ENCODE peak calls at places on chromosomes 7 and 10, in six cellular contexts. K, P, S, L, R and E are unnamed samples.

GRCh38 chr10:78524342-78524741 is 490.7 kb downstream of the RPS24 start:
- DNase-seq in K (no peak), P (no peak), S (no peak), L (no peak), R (no peak), E (no peak)

GRCh38 chr10:119080521-119081259 is at the start of gene EIF3A:
- DNase-seq in K (peak), P (peak), S (peak), L (peak), R (peak), E (no peak)

GRCh38 chr7:17239683-17240521 is 58.5 kb upstream of the AHR start:
- DNase-seq in K (no peak), P (no peak), S (no peak), L (no peak), R (no peak), E (no peak)

GRCh38 chr10:26481914-26482550 is 43.9 kb downstream of the APBB1IP start:
- DNase-seq in K (peak), P (no peak), S (no peak), L (no peak), R (no peak), E (no peak)

GRCh38 chr7:34091330-34091917 is 186.1 kb downstream of the BMPER start:
- DNase-seq in K (peak), P (no peak), S (no peak), L (no peak), R (no peak), E (no peak)

GRCh38 chr10:91197044-91197651 is 23.3 kb upstream of the PCGF5 start:
- DNase-seq in K (no peak), P (no peak), S (no peak), L (no peak), R (no peak), E (no peak)

GRCh38 chr10:71075066-71075758 is 137.2 kb upstream of the UNC5B start:
- DNase-seq in K (no peak), P (no peak), S (no peak), L (no peak), R (no peak), E (peak)

GRCh38 chr10:100873081-100873824 is 39.5 kb upstream of the SLF2 start:
- DNase-seq in K (no peak), P (no peak), S (no peak), L (no peak), R (no peak), E (no peak)

GRCh38 chr7:18402488-18403183 is 92.9 kb upstream of the HDAC9 start:
- DNase-seq in K (no peak), P (no peak), S (no peak), L (no peak), R (no peak), E (no peak)

GRCh38 chr7:149261321-149261828 is 621 bp upstream of the ZNF783 start:
- DNase-seq in K (no peak), P (peak), S (no peak), L (no peak), R (no peak), E (no peak)

GRCh38 chr10:14592026-14592425 is 182.7 kb downstream of the FAM107B start:
- DNase-seq in K (no peak), P (peak), S (no peak), L (no peak), R (no peak), E (no peak)

GRCh38 chr7:138527746-138528223 is 67.7 kb downstream of the TRIM24 start:
- DNase-seq in K (no peak), P (no peak), S (no peak), L (no peak), R (no peak), E (no peak)

GRCh38 chr7:44384586-44385383 is 59.4 kb upstream of the CAMK2B start:
- DNase-seq in K (no peak), P (no peak), S (no peak), L (no peak), R (no peak), E (no peak)

GRCh38 chr7:23332193-23332592 is 33.1 kb downstream of the MALSU1 start:
- DNase-seq in K (no peak), P (no peak), S (no peak), L (no peak), R (no peak), E (no peak)

GRCh38 chr7:120735791-120736190 is 122.2 kb downstream of the TSPAN12 start:
- DNase-seq in K (no peak), P (no peak), S (no peak), L (no peak), R (no peak), E (no peak)

GRCh38 chr10:58827381-58827780 is 314.7 kb downstream of the BICC1 start:
- DNase-seq in K (no peak), P (no peak), S (no peak), L (no peak), R (no peak), E (no peak)

GRCh38 chr10:44990965-44991364 is 9.8 kb upstream of the ZNF22 start:
- DNase-seq in K (no peak), P (no peak), S (no peak), L (peak), R (no peak), E (no peak)

GRCh38 chr7:101911011-101911799 is 93.8 kb downstream of the CUX1 start:
- DNase-seq in K (no peak), P (no peak), S (no peak), L (no peak), R (no peak), E (no peak)

GRCh38 chr7:34453150-34453549 is 204.9 kb upstream of the NPSR1 start:
- DNase-seq in K (no peak), P (no peak), S (no peak), L (no peak), R (no peak), E (no peak)

GRCh38 chr7:47669178-47669878 is 87.4 kb upstream of the TNS3 start:
- DNase-seq in K (peak), P (peak), S (peak), L (no peak), R (peak), E (no peak)
- TF ChIP-seq CTCF in K (no peak), P (no peak), S (no peak), L (no peak), R (no peak), E (no peak)

GRCh38 chr7:156778201-156778600 is 114.8 kb downstream of the LMBR1 start:
- DNase-seq in K (no peak), P (no peak), S (no peak), L (no peak), R (no peak), E (no peak)
- TF ChIP-seq CTCF in K (peak), P (peak), S (no peak), L (peak), R (no peak), E (no peak)

GRCh38 chr10:60817135-60817805 is 39.0 kb downstream of the CDK1 start:
- DNase-seq in K (peak), P (no peak), S (peak), L (no peak), R (no peak), E (no peak)

GRCh38 chr10:60819271-60819670 is 41.0 kb downstream of the CDK1 start:
- DNase-seq in K (no peak), P (no peak), S (no peak), L (no peak), R (no peak), E (no peak)

GRCh38 chr10:60818134-60818770 is 40.0 kb downstream of the CDK1 start:
- DNase-seq in K (no peak), P (no peak), S (no peak), L (no peak), R (no peak), E (no peak)

GRCh38 chr10:60821661-60822060 is 43.4 kb downstream of the CDK1 start:
- DNase-seq in K (no peak), P (no peak), S (no peak), L (no peak), R (no peak), E (no peak)

DNA sequence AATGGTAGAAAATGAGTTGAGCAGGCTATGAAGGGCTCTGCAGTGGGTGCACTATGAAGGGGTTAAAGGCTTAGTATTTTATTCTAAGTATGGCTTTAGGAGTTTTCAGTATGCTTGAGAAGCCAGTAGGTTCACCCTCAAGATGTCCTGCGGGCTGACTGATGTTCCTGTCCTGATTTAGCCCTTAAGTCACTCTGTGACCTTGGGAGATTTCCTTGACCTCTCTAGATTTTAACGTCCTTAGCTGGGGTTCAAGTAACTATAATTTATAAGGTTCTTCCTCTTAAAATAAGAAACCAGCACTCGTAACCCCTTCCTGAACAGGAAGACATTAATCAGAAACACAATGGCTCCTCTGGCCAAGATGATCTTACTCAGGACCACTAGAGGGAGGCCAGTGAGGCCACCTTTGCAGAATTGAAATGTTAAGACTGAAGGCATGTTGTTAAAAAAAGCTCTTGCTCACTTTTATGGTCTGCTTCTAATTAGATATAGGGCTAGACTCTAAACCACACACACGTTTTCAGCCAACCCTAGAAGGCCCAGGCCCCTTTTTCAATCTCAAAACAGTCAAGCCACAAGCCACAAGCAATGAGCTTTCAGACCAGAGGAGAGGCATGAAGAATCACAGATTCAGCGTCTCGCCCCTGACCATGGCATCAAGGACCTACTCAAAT is 42.0 kb downstream of the CDK1 start:
- DNase-seq in K (no peak), P (no peak), S (no peak), L (no peak), R (no peak), E (no peak)
- TF ChIP-seq CTCF in K (no peak), P (peak), S (no peak), L (peak), R (peak), E (no peak)

GRCh38 chr7:158827411-158828342 is 1.6 kb downstream of the ESYT2 start:
- DNase-seq in K (no peak), P (peak), S (no peak), L (no peak), R (peak), E (no peak)

GRCh38 chr7:158830211-158830723 is 958 bp upstream of the ESYT2 start:
- DNase-seq in K (no peak), P (no peak), S (no peak), L (no peak), R (no peak), E (no peak)

GRCh38 chr7:158829021-158829341 is 328 bp downstream of the ESYT2 start:
- DNase-seq in K (no peak), P (no peak), S (no peak), L (peak), R (peak), E (no peak)

GRCh38 chr7:158828343-158829020 is 827 bp downstream of the ESYT2 start:
- DNase-seq in K (peak), P (peak), S (peak), L (peak), R (peak), E (no peak)

GRCh38 chr7:158829342-158830210 is at the start of gene ESYT2:
- DNase-seq in K (peak), P (peak), S (peak), L (peak), R (peak), E (peak)
- TF ChIP-seq CTCF in K (peak), P (peak), S (no peak), L (peak), R (peak), E (no peak)

GRCh38 chr10:106573106-106573505 is 591.4 kb downstream of the SORCS1 start:
- DNase-seq in K (no peak), P (no peak), S (no peak), L (no peak), R (no peak), E (no peak)

GRCh38 chr10:106566871-106567270 is 597.6 kb downstream of the SORCS1 start:
- DNase-seq in K (no peak), P (no peak), S (no peak), L (no peak), R (no peak), E (no peak)

GRCh38 chr10:106567629-106568028 is 596.9 kb downstream of the SORCS1 start:
- DNase-seq in K (no peak), P (no peak), S (no peak), L (no peak), R (no peak), E (no peak)

GRCh38 chr10:106576534-106576933 is 588.0 kb downstream of the SORCS1 start:
- DNase-seq in K (no peak), P (no peak), S (no peak), L (no peak), R (peak), E (no peak)

DNA sequence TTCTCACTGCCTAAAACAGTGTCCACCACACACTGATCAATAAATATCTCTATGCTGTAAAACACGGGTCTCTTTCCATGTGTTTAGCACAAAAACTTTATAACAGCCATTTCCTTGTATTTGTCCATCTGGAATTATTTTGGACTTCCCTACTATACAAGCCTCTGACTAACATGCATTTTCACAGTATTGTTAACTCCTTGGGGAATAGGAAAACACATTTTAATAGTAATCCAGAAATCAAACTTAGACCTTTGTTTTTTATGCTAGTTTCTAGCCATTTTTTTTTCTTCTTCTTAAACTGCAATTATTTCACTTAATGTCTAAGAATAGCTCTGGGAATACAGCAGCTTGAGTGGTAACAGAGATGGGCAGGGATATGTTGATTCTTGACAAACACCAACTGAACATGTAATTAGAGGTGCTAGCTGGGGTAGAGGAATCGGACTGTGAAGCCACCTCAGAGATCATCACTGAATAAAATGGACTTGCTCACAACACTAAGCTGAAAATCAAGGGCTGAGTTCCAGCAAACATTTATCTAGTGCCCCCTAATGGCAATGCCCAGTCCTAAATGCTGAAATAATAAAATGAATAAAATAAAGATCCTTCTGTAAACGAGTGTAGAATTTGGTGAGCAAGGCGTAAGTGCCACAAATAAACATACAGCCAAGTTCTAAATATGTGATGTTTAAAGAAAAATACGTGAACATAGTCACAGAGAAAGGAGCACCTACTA is 593.1 kb downstream of the SORCS1 start:
- DNase-seq in K (no peak), P (no peak), S (no peak), L (no peak), R (no peak), E (no peak)
- TF ChIP-seq CTCF in K (no peak), P (peak), S (no peak), L (peak), R (peak), E (peak)